ENCODE peak calls at places on chromosomes 16 and 17, in nine cellular contexts. O is GM12865, B is cardiac muscle cell, Z is WTC11, C is left ventricle myocardium inferior, M is lung, T is glutamatergic neuron, F is omental fat pad, A is epithelial cell of esophagus. K is an unnamed sample.
A peak's percentile ranks its signal among the peaks of the same experiment; 100 is the strongest.

GRCh38 chr17:79360196-79360595 is 250.7 kb downstream of the RBFOX3 start:
- DNase-seq in T (no peak), C (no peak), Z (no peak), M (no peak), A (no peak), O (no peak), B (no peak), F (no peak), K (no peak)

GRCh38 chr16:29784901-29785500 is 5.5 kb upstream of the KIF22 start:
- DNase-seq in T (peak; percentile 87), A (peak; percentile 52), O (peak; percentile 78), C (peak; percentile 79), F (peak; percentile 49), B (peak; percentile 61), Z (peak; percentile 94), M (peak; percentile 68), K (no peak)

GRCh38 chr16:30113031-30113710 is at the start of gene GDPD3:
- DNase-seq in A (peak; percentile 43), F (no peak), C (peak; percentile 56), T (no peak), O (no peak), Z (no peak), M (no peak), B (no peak), K (no peak)

GRCh38 chr17:42027961-42028790 is 8.3 kb downstream of the NKIRAS2 start:
- DNase-seq in M (no peak), T (peak; percentile 46), O (no peak), C (no peak), A (peak; percentile 41), F (no peak), Z (peak; percentile 76), B (peak; percentile 46), K (no peak)

GRCh38 chr17:39064374-39064773 is 87.1 kb downstream of the PLXDC1 start:
- DNase-seq in M (no peak), C (no peak), A (peak; percentile 54), T (no peak), O (no peak), B (no peak), Z (no peak), F (no peak), K (peak; percentile 25)

GRCh38 chr17:4931974-4932373 is at the start of gene GP1BA:
- DNase-seq in Z (no peak), A (no peak), B (no peak), C (no peak), T (no peak), F (no peak), M (no peak), O (peak; percentile 57), K (no peak)

GRCh38 chr16:55001931-55002330 is 71.3 kb downstream of the IRX5 start:
- DNase-seq in B (no peak), Z (no peak), O (no peak), M (no peak), F (no peak), C (no peak), A (peak; percentile 7), T (no peak), K (no peak)

GRCh38 chr17:68908045-68908444 is 47.1 kb downstream of the ABCA8 start:
- DNase-seq in Z (no peak), F (no peak), T (no peak), C (no peak), A (no peak), M (no peak), O (peak; percentile 53), B (no peak), K (no peak)

GRCh38 chr17:2075336-2076056 is 20.6 kb downstream of the HIC1 start:
- DNase-seq in B (peak; percentile 39), M (no peak), Z (peak; percentile 28), A (no peak), T (no peak), O (no peak), F (no peak), C (no peak), K (no peak)

GRCh38 chr17:57068707-57069106 is 16.3 kb upstream of the AKAP1 start:
- DNase-seq in O (no peak), A (peak; percentile 48), F (no peak), B (no peak), C (no peak), M (no peak), T (no peak), Z (no peak), K (no peak)

GRCh38 chr16:89090182-89090630 is 3.4 kb upstream of the ACSF3 start:
- DNase-seq in B (no peak), T (no peak), A (no peak), C (no peak), Z (no peak), O (no peak), M (no peak), F (no peak), K (no peak)

GRCh38 chr17:12618557-12618956 is 47.1 kb upstream of the MYOCD start:
- DNase-seq in A (peak; percentile 74), Z (no peak), B (no peak), F (no peak), C (no peak), O (no peak), T (no peak), M (no peak), K (no peak)

GRCh38 chr16:81737885-81738536 is 41.1 kb upstream of the PLCG2 start:
- DNase-seq in A (peak; percentile 96), Z (peak; percentile 93), F (peak; percentile 83), B (peak; percentile 82), M (peak; percentile 85), T (peak; percentile 80), C (peak; percentile 71), O (peak; percentile 94), K (peak; percentile 94)

GRCh38 chr16:58001781-58002410 is 689 bp downstream of the USB1 start:
- DNase-seq in F (no peak), M (no peak), T (no peak), C (no peak), Z (no peak), A (no peak), B (no peak), O (no peak), K (no peak)

GRCh38 chr17:28252436-28252835 is 66.6 kb upstream of the TMEM97 start:
- DNase-seq in C (no peak), Z (no peak), B (no peak), F (no peak), O (no peak), M (no peak), A (peak; percentile 91), T (no peak), K (peak; percentile 39)

DNA sequence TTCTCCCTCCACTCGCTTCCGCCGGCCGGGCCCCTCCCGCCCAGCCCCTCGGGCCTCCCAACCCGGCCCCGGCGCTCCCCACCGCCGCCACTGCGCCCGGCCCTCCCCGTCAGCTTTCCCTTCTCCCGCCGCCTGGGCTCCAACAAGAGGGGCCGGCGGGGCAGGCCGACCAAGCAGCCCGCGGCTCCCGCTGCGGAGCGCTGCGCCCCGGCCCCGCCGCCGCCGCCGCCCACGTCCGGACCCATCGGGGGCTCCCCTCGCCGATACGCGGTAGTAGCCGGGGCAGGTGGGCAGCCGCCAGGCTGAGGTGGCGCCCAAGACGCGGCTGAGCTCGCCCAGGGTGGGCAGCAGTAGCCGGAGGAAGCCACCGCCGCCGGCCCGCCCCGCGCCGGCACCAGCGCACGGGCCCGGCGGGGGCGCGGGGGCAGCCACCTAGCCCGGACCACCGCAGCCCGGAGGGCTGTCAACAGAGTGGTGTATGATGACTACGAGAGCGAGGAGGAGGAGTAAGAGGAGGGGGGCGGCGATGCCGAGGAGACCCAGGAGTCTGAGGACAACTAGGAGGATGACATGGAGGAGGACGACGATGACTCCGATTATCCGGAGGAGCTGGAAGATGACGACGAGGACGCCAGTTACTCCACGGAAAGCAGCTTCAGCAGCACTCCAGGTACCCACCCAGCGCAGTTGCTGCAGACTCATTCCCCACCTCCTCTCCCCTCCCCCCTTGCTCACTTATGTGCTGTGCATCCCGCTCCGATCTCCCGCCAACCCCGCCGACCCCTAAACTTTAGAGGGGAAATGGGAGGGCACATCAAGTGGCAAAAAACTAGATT is 498 bp downstream of the LRRC37B start:
- DNase-seq in A (peak; percentile 41), O (peak; percentile 45), F (no peak), M (no peak), T (peak; percentile 47), C (no peak), B (peak; percentile 60), Z (peak; percentile 28), K (peak; percentile 37)
- TF ChIP-seq CTCF in A (no peak), O (no peak), F (no peak), M (no peak), T (peak; percentile 61), C (no peak), B (no peak), Z (no peak), K (peak; percentile 38)

DNA sequence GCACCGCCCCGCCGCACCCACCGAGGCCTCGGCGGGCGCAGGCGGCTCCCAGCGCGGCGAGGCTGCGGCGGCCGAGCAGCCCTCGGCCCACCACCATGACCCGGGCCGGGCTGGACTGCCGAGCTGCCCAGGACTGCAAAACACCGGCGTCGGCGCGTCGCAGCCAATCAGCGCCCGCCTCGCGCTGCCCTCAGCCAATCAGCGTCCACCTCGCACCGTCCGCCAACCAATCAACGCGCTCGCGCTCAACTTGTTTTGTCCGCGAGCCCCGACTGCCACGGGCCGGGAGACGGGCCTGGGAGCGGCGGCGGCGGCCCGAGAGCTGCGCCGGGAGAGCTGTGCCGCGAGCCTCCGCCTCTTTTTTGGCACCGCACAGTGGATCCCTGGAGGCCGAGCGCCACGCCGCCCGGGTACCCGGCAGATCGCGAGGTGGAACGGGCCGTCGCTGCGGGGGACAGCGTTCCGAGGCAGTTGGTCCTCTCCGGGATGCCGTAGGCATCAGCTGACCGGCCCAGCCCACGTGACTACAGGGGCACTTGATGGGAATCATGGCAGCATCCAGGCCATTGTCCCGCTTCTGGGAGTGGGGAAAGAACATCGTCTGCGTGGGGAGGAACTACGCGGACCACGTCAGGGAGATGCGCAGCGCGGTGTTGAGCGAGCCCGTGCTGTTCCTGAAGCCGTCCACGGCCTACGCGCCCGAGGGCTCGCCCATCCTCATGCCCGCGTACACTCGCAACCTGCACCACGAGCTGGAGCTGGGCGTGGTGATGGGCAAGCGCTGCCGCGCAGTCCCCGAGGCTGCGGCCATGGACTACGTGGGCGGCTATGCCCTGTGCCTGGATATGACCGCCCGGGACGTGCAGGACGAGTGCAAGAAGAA is at the start of the genes FAHD1 and HAGH:
- DNase-seq in A (peak; percentile 96), T (peak; percentile 92), M (peak; percentile 93), B (peak; percentile 93), C (peak; percentile 94), F (peak; percentile 92), Z (peak; percentile 92), O (peak; percentile 95), K (peak; percentile 99)
- TF ChIP-seq CTCF in A (no peak), T (no peak), M (no peak), B (no peak), C (no peak), F (no peak), Z (no peak), O (no peak), K (no peak)

DNA sequence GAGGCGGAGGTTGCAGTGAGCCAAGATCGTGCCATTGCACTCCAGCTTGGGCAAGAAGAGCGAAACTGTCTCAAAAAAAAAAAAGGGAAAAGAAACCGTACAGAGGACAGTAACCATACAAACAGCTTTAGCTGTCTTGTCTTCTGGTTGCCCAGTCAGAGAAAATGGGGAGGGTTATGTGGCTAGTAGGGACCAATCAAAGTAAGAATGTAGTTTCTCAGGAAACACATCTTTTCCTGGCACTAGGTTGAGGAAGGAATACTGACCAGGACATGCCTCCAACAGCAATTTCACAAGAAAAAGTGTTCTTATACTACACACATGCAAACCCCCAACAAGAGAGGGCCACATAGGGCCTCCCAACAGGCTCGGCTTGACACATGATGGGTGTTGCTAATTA is 2.1 kb downstream of the MIF4GD start:
- DNase-seq in A (no peak), O (no peak), T (no peak), B (no peak), M (no peak), C (no peak), F (no peak), Z (no peak), K (no peak)
- TF ChIP-seq CTCF in A (no peak), O (no peak), T (no peak), B (no peak), M (no peak), C (no peak), F (no peak), Z (no peak), K (no peak)

GRCh38 chr16:66751992-66752322 is 548 bp upstream of the DYNC1LI2 start:
- DNase-seq in O (no peak), A (no peak), T (no peak), C (no peak), M (no peak), Z (no peak), B (no peak), F (no peak), K (no peak)
- TF ChIP-seq CTCF in O (no peak), A (no peak), T (peak; percentile 5), C (no peak), M (no peak), Z (peak; percentile 3), B (no peak), F (no peak), K (peak; percentile 60)